ENCODE peak calls at places on chromosome 20, in seven cellular contexts. H is left lung, M is endodermal cell, F is lung, Y is mesothelial cell of epicardium, I is sigmoid colon, E is A673. D is an unnamed sample.

GRCh38 chr20:3046677-3047462 is 1.0 kb downstream of the MRPS26 start:
- DNase-seq in I (no peak), M (peak), H (peak), Y (peak), F (peak), E (no peak), D (no peak)

GRCh38 chr20:6071162-6071695 is 17.4 kb upstream of the LRRN4 start:
- DNase-seq in H (no peak), E (no peak), M (no peak), F (peak), I (no peak), Y (no peak), D (no peak)

GRCh38 chr20:35854697-35855434 is 83.1 kb downstream of the PHF20 start:
- DNase-seq in M (no peak), I (no peak), E (no peak), F (no peak), Y (no peak), H (no peak), D (no peak)

GRCh38 chr20:17594443-17594842 is 24.6 kb downstream of the DSTN start:
- DNase-seq in E (no peak), M (no peak), H (no peak), Y (no peak), I (no peak), F (peak), D (no peak)

GRCh38 chr20:25723975-25724374 is 27.3 kb upstream of the ZNF337 start:
- DNase-seq in F (no peak), H (no peak), Y (no peak), E (no peak), I (no peak), M (no peak), D (no peak)

GRCh38 chr20:3068075-3068474 is 3.3 kb upstream of the OXT start:
- DNase-seq in Y (no peak), M (no peak), E (no peak), H (no peak), F (no peak), I (no peak), D (no peak)

GRCh38 chr20:1163105-1163504 is 21.7 kb downstream of the TMEM74B start:
- DNase-seq in F (no peak), E (no peak), M (no peak), Y (no peak), I (no peak), H (no peak), D (no peak)

GRCh38 chr20:23003916-23004315 is 31.2 kb upstream of the SSTR4 start:
- DNase-seq in M (no peak), H (no peak), F (no peak), Y (no peak), E (no peak), I (no peak), D (no peak)

GRCh38 chr20:63893999-63894357 is 948 bp upstream of the DNAJC5 start:
- DNase-seq in E (no peak), Y (no peak), I (no peak), M (no peak), F (no peak), H (no peak), D (no peak)

GRCh38 chr20:19782669-19783068 is 24.6 kb downstream of the RIN2 start:
- DNase-seq in E (no peak), F (no peak), I (no peak), M (no peak), H (no peak), Y (no peak), D (no peak)

GRCh38 chr20:59723607-59724456 is 119.5 kb downstream of the PHACTR3 start:
- DNase-seq in F (no peak), H (no peak), M (peak), Y (no peak), E (peak), I (no peak), D (no peak)

GRCh38 chr20:18287546-18287914 is 797 bp upstream of the ZNF133 start:
- DNase-seq in E (no peak), I (peak), M (no peak), Y (no peak), F (no peak), H (no peak), D (no peak)

GRCh38 chr20:62799873-62800272 is 3.6 kb downstream of the MRGBP start:
- DNase-seq in H (no peak), F (no peak), M (no peak), I (no peak), E (no peak), Y (no peak), D (no peak)

GRCh38 chr20:4059631-4060030 is 44.3 kb upstream of the RNF24 start:
- DNase-seq in F (no peak), E (no peak), I (peak), Y (no peak), H (no peak), M (peak), D (no peak)

GRCh38 chr20:49210101-49210749 is 9.0 kb upstream of the DDX27 start:
- DNase-seq in Y (no peak), M (no peak), H (no peak), E (no peak), I (no peak), F (no peak), D (no peak)

DNA sequence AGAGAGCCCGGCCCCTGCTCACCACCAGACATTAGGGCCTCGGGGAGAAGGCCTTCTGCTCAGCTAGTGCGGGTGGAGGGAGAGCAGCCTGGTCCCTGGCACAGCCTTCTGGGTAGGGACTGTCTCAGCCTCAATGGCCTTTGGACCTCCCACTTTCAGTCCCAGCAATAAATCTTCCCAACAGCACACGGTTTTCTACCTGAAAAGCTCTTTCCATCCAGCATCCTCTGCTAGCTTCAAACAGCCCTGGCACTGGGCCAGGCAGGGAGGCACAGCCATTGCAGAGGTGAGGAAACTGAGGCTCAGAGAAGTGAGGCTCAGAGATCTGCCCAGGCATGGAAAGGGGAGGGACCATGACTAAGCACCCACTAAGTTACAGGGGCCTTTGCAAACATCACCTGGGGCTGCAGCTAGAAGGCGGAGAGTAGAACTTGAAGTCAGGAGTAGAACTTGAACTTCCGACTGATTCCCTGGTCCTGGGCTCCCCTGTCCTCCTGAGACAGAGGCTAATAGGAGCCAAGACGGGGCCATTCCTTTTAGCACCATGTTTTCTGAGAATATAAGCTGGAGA is 43.9 kb upstream of the NOL4L start:
- DNase-seq in Y (no peak), E (no peak), M (no peak), H (no peak), I (no peak), F (no peak), D (no peak)
- TF ChIP-seq CTCF in Y (no peak), E (no peak), M (no peak), H (no peak), I (no peak), F (no peak), D (no peak)

GRCh38 chr20:42191140-42191860 is 573.1 kb upstream of the CHD6 start:
- DNase-seq in Y (no peak), H (no peak), M (peak), E (no peak), F (no peak), I (no peak), D (no peak)
- TF ChIP-seq CTCF in Y (no peak), H (no peak), M (peak), E (no peak), F (no peak), I (no peak), D (no peak)

DNA sequence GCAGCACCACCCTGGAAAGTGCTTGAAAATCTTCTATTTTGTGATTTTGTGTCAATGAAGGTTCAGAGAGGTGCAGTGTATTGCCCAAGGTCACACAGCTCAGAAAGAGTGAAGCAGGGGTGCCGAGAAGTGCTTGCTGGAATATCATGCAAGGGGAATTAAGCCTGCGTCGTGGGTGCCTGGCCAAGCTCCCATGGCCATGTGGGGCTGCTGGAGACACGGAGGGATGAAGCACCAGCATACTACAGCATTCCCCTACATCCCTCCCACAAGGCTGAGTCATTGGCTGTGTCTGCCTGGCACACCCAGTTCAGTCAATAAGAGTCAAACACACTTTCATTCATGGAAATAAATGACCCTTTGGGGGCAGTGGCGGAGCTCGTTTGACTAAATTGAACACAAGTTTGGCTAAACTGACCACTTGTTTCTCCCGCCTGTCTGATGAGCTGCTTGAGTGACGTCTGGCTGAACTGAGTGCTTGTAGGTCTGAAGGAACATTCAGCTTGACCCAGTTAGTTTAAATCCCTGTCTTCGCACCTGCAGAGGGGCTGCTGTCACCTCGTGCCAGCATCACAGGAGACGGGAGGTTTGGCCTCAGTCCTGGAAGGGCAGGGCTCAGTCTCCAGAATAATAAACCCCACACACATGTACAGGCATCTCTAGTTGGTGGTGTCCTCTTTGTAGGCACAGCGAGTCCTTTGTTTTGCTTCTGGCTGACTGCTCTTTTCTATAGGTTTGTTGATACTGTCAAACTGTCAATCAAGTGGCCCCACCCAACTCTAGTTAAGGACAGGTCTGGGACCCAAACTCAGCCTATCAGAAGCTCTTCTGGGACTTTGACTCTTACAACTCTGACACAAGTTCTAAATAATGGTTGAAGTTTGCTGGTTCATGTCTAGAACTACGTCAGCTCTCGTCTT is 8.4 kb upstream of the TGM2 start:
- DNase-seq in Y (no peak), I (peak), M (no peak), H (no peak), E (no peak), F (no peak), D (no peak)
- TF ChIP-seq CTCF in Y (no peak), I (no peak), M (no peak), H (no peak), E (no peak), F (no peak), D (no peak)

GRCh38 chr20:34312024-34312460 is 8.9 kb upstream of the AHCY start:
- DNase-seq in Y (no peak), F (no peak), M (peak), E (no peak), H (no peak), I (no peak), D (no peak)

GRCh38 chr20:34312544-34313217 is 9.5 kb upstream of the AHCY start:
- DNase-seq in I (peak), Y (peak), M (peak), E (peak), F (peak), H (peak), D (peak)

GRCh38 chr20:34318609-34319443 is 15.7 kb upstream of the AHCY start:
- DNase-seq in M (peak), E (no peak), H (no peak), Y (no peak), I (no peak), F (no peak), D (no peak)

GRCh38 chr20:34315236-34315635 is 12.1 kb upstream of the AHCY start:
- DNase-seq in F (no peak), M (no peak), Y (no peak), H (no peak), I (no peak), E (no peak), D (no peak)

GRCh38 chr20:34316191-34316814 is 13.1 kb upstream of the AHCY start:
- DNase-seq in F (no peak), I (no peak), M (no peak), H (no peak), E (peak), Y (no peak), D (no peak)
- TF ChIP-seq CTCF in F (no peak), I (no peak), M (no peak), H (no peak), E (no peak), Y (no peak), D (no peak)